ENCODE peak calls at places on chromosomes 2 and 18, in eight cellular contexts. P is stimulated activated CD8-positive, alpha-beta memory T cell treated with anti-CD3 and anti-CD28 coated beads, Interleukin-15, amount 100 ng/mL, for 48 hours; X is cerebellum; I is MM.1S; B is activated CD4-positive, alpha-beta T cell treated with anti-CD3 and anti-CD28 coated beads, Interleukin-2, amount 10 ng/mL, durations not matched to agents 7 days and 5 days; R is iris pigment epithelial cell; M is COR-L47; K is PC-3. L is an unnamed sample.

GRCh38 chr2:3575534-3576324 is 669 bp downstream of the RPS7 start:
- DNase-seq in P (no peak), X (no peak), I (peak; percentile 30), B (peak; percentile 38), R (no peak), M (no peak), K (no peak), L (no peak)

GRCh38 chr2:127670055-127670956 is 5.0 kb downstream of the LIMS2 start:
- DNase-seq in P (no peak), X (no peak), I (no peak), B (no peak), R (no peak), M (no peak), K (no peak), L (no peak)

GRCh38 chr2:38377501-38378258 is 607 bp upstream of the ATL2 start:
- DNase-seq in P (no peak), X (no peak), I (peak; percentile 22), B (no peak), R (peak; percentile 66), M (peak; percentile 94), K (peak; percentile 60), L (peak; percentile 89)

GRCh38 chr2:98084869-98085238 is 2.1 kb upstream of the VWA3B start:
- DNase-seq in P (no peak), X (no peak), I (no peak), B (no peak), R (no peak), M (no peak), K (no peak), L (no peak)

GRCh38 chr2:222280795-222281194 is 18.0 kb downstream of the PAX3 start:
- DNase-seq in P (no peak), X (no peak), I (no peak), B (no peak), R (no peak), M (no peak), K (no peak), L (no peak)

GRCh38 chr18:3389977-3390376 is 60.0 kb upstream of the TGIF1 start:
- DNase-seq in P (no peak), X (no peak), I (no peak), B (no peak), R (no peak), M (no peak), K (no peak), L (no peak)

GRCh38 chr2:9778012-9778411 is 65.3 kb upstream of the TAF1B start:
- DNase-seq in P (no peak), X (no peak), I (no peak), B (no peak), R (peak; percentile 17), M (no peak), K (peak; percentile 50), L (no peak)

GRCh38 chr2:181052523-181052891 is 72.1 kb downstream of the UBE2E3 start:
- DNase-seq in P (no peak), X (no peak), I (peak; percentile 24), B (no peak), R (no peak), M (no peak), K (no peak), L (no peak)

GRCh38 chr2:42812899-42813479 is 20.6 kb upstream of the HAAO start:
- DNase-seq in P (no peak), X (no peak), I (peak; percentile 36), B (no peak), R (peak; percentile 53), M (peak; percentile 5), K (peak; percentile 56), L (no peak)

GRCh38 chr2:74646201-74646600 is 1.9 kb downstream of the M1AP start:
- DNase-seq in P (no peak), X (no peak), I (no peak), B (no peak), R (no peak), M (no peak), K (no peak), L (no peak)

GRCh38 chr2:120518819-120519218 is 172.9 kb downstream of the INHBB start:
- DNase-seq in P (no peak), X (no peak), I (no peak), B (no peak), R (no peak), M (no peak), K (no peak), L (no peak)

GRCh38 chr2:167264380-167264779 is 376.1 kb downstream of the XIRP2 start:
- DNase-seq in P (no peak), X (peak; percentile 21), I (peak; percentile 15), B (no peak), R (no peak), M (peak; percentile 21), K (peak; percentile 71), L (no peak)

GRCh38 chr2:95159690-95160449 is at the start of gene ZNF514:
- DNase-seq in P (peak; percentile 71), X (peak; percentile 91), I (peak; percentile 49), B (peak; percentile 74), R (peak; percentile 87), M (peak; percentile 62), K (peak; percentile 69), L (peak; percentile 77)

GRCh38 chr2:85750509-85751299 is 3.1 kb upstream of the ATOH8 start:
- DNase-seq in P (peak; percentile 34), X (peak; percentile 59), I (peak; percentile 58), B (peak; percentile 67), R (peak; percentile 57), M (peak; percentile 43), K (peak; percentile 67), L (peak; percentile 73)

GRCh38 chr2:241867776-241868420 is 1.6 kb upstream of the RTP5 start:
- DNase-seq in P (peak; percentile 62), X (no peak), I (no peak), B (no peak), R (no peak), M (no peak), K (no peak), L (no peak)

GRCh38 chr2:187442378-187442777 is 5.7 kb downstream of the CALCRL start:
- DNase-seq in P (no peak), X (no peak), I (peak; percentile 16), B (no peak), R (no peak), M (no peak), K (no peak), L (no peak)

GRCh38 chr2:41414486-41415230 is 633.2 kb upstream of the PKDCC start:
- DNase-seq in P (no peak), X (no peak), I (peak; percentile 63), B (peak; percentile 19), R (peak; percentile 28), M (peak; percentile 58), K (peak; percentile 81), L (peak; percentile 23)

GRCh38 chr2:226759768-226760167 is 39.9 kb downstream of the IRS1 start:
- DNase-seq in P (no peak), X (no peak), I (no peak), B (no peak), R (no peak), M (no peak), K (no peak), L (no peak)

GRCh38 chr2:42568431-42569115 is at the start of gene MTA3:
- DNase-seq in P (peak; percentile 42), X (peak; percentile 50), I (peak; percentile 29), B (peak; percentile 65), R (peak; percentile 23), M (peak; percentile 62), K (peak; percentile 20), L (peak; percentile 20)

GRCh38 chr2:43160778-43161177 is 65.6 kb downstream of the ZFP36L2 start:
- DNase-seq in P (no peak), X (no peak), I (no peak), B (no peak), R (no peak), M (no peak), K (no peak), L (no peak)

GRCh38 chr2:234289789-234290188 is 207.1 kb downstream of the ARL4C start:
- DNase-seq in P (peak; percentile 51), X (no peak), I (peak; percentile 48), B (no peak), R (peak; percentile 69), M (no peak), K (peak; percentile 81), L (peak; percentile 78)

GRCh38 chr2:173394575-173394974 is 39.9 kb downstream of the CDCA7 start:
- DNase-seq in P (no peak), X (no peak), I (no peak), B (no peak), R (no peak), M (no peak), K (no peak), L (no peak)

GRCh38 chr18:72427721-72428120 is 116.4 kb downstream of the CBLN2 start:
- DNase-seq in P (no peak), X (no peak), I (no peak), B (no peak), R (peak; percentile 6), M (no peak), K (no peak), L (peak; percentile 1)

GRCh38 chr2:67669796-67670195 is 272.7 kb downstream of the ETAA1 start:
- DNase-seq in P (no peak), X (no peak), I (no peak), B (no peak), R (no peak), M (no peak), K (no peak), L (peak; percentile 12)

GRCh38 chr2:240402566-240403295 is 32.7 kb upstream of the GPC1 start:
- DNase-seq in P (no peak), X (no peak), I (no peak), B (no peak), R (no peak), M (no peak), K (no peak), L (no peak)

GRCh38 chr18:21167641-21168372 is 56.2 kb upstream of the ROCK1 start:
- DNase-seq in P (no peak), X (peak; percentile 10), I (peak; percentile 73), B (no peak), R (no peak), M (peak; percentile 100), K (peak; percentile 80), L (no peak)

GRCh38 chr2:55176094-55176415 is 56.0 kb downstream of the CLHC1 start:
- DNase-seq in P (no peak), X (no peak), I (no peak), B (no peak), R (no peak), M (no peak), K (no peak), L (no peak)